ENCODE peak calls at places on chromosome 22, in six cellular contexts. One of them, this sample, is unnamed.

GRCh38 chr22:22978637-22979036 is 91.0 kb downstream of the IGLL5 start:
- DNase-seq in activated naive CD4-positive, alpha-beta T cell: no peak
- DNase-seq in T1000: no peak
- DNase-seq in KBM-7: no peak
- DNase-seq in hepatic stellate cell: no peak
- DNase-seq in T-cell: no peak
- DNase-seq in this sample: no peak

GRCh38 chr22:50547231-50547851 is 1.6 kb downstream of the KLHDC7B start:
- DNase-seq in activated naive CD4-positive, alpha-beta T cell: no peak
- DNase-seq in T1000: no peak
- DNase-seq in KBM-7: no peak
- DNase-seq in hepatic stellate cell: no peak
- DNase-seq in T-cell: no peak
- DNase-seq in this sample: no peak

GRCh38 chr22:47696776-47697175 is 934.3 kb downstream of the TBC1D22A start:
- DNase-seq in activated naive CD4-positive, alpha-beta T cell: no peak
- DNase-seq in T1000: no peak
- DNase-seq in KBM-7: no peak
- DNase-seq in hepatic stellate cell: no peak
- DNase-seq in T-cell: no peak
- DNase-seq in this sample: no peak

GRCh38 chr22:33129621-33130020 is 71.4 kb upstream of the SYN3 start:
- DNase-seq in activated naive CD4-positive, alpha-beta T cell: no peak
- DNase-seq in T1000: no peak
- DNase-seq in KBM-7: no peak
- DNase-seq in hepatic stellate cell: no peak
- DNase-seq in T-cell: no peak
- DNase-seq in this sample: no peak

GRCh38 chr22:48188211-48188845 is 1425.9 kb downstream of the TBC1D22A start:
- DNase-seq in activated naive CD4-positive, alpha-beta T cell: no peak
- DNase-seq in T1000: no peak
- DNase-seq in KBM-7: no peak
- DNase-seq in hepatic stellate cell: no peak
- DNase-seq in T-cell: peak; percentile 16
- DNase-seq in this sample: no peak

GRCh38 chr22:46105494-46106278 is 44.6 kb upstream of the PPARA start:
- DNase-seq in activated naive CD4-positive, alpha-beta T cell: no peak
- DNase-seq in T1000: no peak
- DNase-seq in KBM-7: no peak
- DNase-seq in hepatic stellate cell: peak; percentile 84
- DNase-seq in T-cell: no peak
- DNase-seq in this sample: no peak

GRCh38 chr22:34866081-34866480 is 199.9 kb upstream of the ISX start:
- DNase-seq in activated naive CD4-positive, alpha-beta T cell: no peak
- DNase-seq in T1000: no peak
- DNase-seq in KBM-7: no peak
- DNase-seq in hepatic stellate cell: no peak
- DNase-seq in T-cell: no peak
- DNase-seq in this sample: no peak

GRCh38 chr22:37053310-37054077 is 2.0 kb downstream of the KCTD17 start:
- DNase-seq in activated naive CD4-positive, alpha-beta T cell: no peak
- DNase-seq in T1000: no peak
- DNase-seq in KBM-7: no peak
- DNase-seq in hepatic stellate cell: no peak
- DNase-seq in T-cell: no peak
- DNase-seq in this sample: no peak

GRCh38 chr22:43991316-43992020 is 32.6 kb upstream of the PARVB start:
- DNase-seq in activated naive CD4-positive, alpha-beta T cell: no peak
- DNase-seq in T1000: no peak
- DNase-seq in KBM-7: no peak
- DNase-seq in hepatic stellate cell: no peak
- DNase-seq in T-cell: no peak
- DNase-seq in this sample: no peak

GRCh38 chr22:23147632-23148387 is 2.5 kb downstream of the RAB36 start:
- DNase-seq in activated naive CD4-positive, alpha-beta T cell: no peak
- DNase-seq in T1000: no peak
- DNase-seq in KBM-7: no peak
- DNase-seq in hepatic stellate cell: no peak
- DNase-seq in T-cell: no peak
- DNase-seq in this sample: no peak

GRCh38 chr22:30537083-30537731 is 9.3 kb downstream of the SEC14L6 start:
- DNase-seq in activated naive CD4-positive, alpha-beta T cell: no peak
- DNase-seq in T1000: no peak
- DNase-seq in KBM-7: no peak
- DNase-seq in hepatic stellate cell: no peak
- DNase-seq in T-cell: no peak
- DNase-seq in this sample: no peak

GRCh38 chr22:29877620-29878019 is 5.4 kb upstream of the MTMR3 start:
- DNase-seq in activated naive CD4-positive, alpha-beta T cell: no peak
- DNase-seq in T1000: no peak
- DNase-seq in KBM-7: no peak
- DNase-seq in hepatic stellate cell: peak; percentile 54
- DNase-seq in T-cell: no peak
- DNase-seq in this sample: no peak

GRCh38 chr22:20128902-20129746 is 2.5 kb upstream of the ZDHHC8 start:
- DNase-seq in activated naive CD4-positive, alpha-beta T cell: no peak
- DNase-seq in T1000: no peak
- DNase-seq in KBM-7: peak; percentile 58
- DNase-seq in hepatic stellate cell: peak; percentile 61
- DNase-seq in T-cell: peak; percentile 46
- DNase-seq in this sample: no peak

GRCh38 chr22:49880281-49880680 is 26.6 kb downstream of the ZBED4 start:
- DNase-seq in activated naive CD4-positive, alpha-beta T cell: no peak
- DNase-seq in T1000: no peak
- DNase-seq in KBM-7: peak; percentile 62
- DNase-seq in hepatic stellate cell: no peak
- DNase-seq in T-cell: no peak
- DNase-seq in this sample: no peak

GRCh38 chr22:46564084-46564714 is 26.8 kb upstream of the CELSR1 start:
- DNase-seq in activated naive CD4-positive, alpha-beta T cell: no peak
- DNase-seq in T1000: no peak
- DNase-seq in KBM-7: no peak
- DNase-seq in hepatic stellate cell: peak; percentile 55
- DNase-seq in T-cell: no peak
- DNase-seq in this sample: no peak

GRCh38 chr22:45425101-45425500 is 11.6 kb downstream of the RIBC2 start:
- DNase-seq in activated naive CD4-positive, alpha-beta T cell: no peak
- DNase-seq in T1000: no peak
- DNase-seq in KBM-7: no peak
- DNase-seq in hepatic stellate cell: no peak
- DNase-seq in T-cell: no peak
- DNase-seq in this sample: no peak

GRCh38 chr22:36865346-36865745 is 4.5 kb downstream of the NCF4 start:
- DNase-seq in activated naive CD4-positive, alpha-beta T cell: no peak
- DNase-seq in T1000: no peak
- DNase-seq in KBM-7: no peak
- DNase-seq in hepatic stellate cell: no peak
- DNase-seq in T-cell: no peak
- DNase-seq in this sample: no peak

GRCh38 chr22:32318361-32318760 is 39.3 kb upstream of the RFPL3 start:
- DNase-seq in activated naive CD4-positive, alpha-beta T cell: no peak
- DNase-seq in T1000: no peak
- DNase-seq in KBM-7: no peak
- DNase-seq in hepatic stellate cell: no peak
- DNase-seq in T-cell: no peak
- DNase-seq in this sample: no peak

GRCh38 chr22:45478108-45478771 is 24.4 kb upstream of the FBLN1 start:
- DNase-seq in activated naive CD4-positive, alpha-beta T cell: no peak
- DNase-seq in T1000: peak; percentile 15
- DNase-seq in KBM-7: no peak
- DNase-seq in hepatic stellate cell: peak; percentile 87
- DNase-seq in T-cell: no peak
- DNase-seq in this sample: no peak

GRCh38 chr22:48824673-48825651 is 1002.7 kb downstream of the BRD1 start:
- DNase-seq in activated naive CD4-positive, alpha-beta T cell: no peak
- DNase-seq in T1000: no peak
- DNase-seq in KBM-7: no peak
- DNase-seq in hepatic stellate cell: no peak
- DNase-seq in T-cell: no peak
- DNase-seq in this sample: no peak

GRCh38 chr22:33188316-33188715 is 130.1 kb upstream of the SYN3 start:
- DNase-seq in activated naive CD4-positive, alpha-beta T cell: no peak
- DNase-seq in T1000: no peak
- DNase-seq in KBM-7: no peak
- DNase-seq in hepatic stellate cell: no peak
- DNase-seq in T-cell: no peak
- DNase-seq in this sample: no peak

GRCh38 chr22:42353883-42354727 is 78.1 kb downstream of the NFAM1 start:
- DNase-seq in activated naive CD4-positive, alpha-beta T cell: no peak
- DNase-seq in T1000: no peak
- DNase-seq in KBM-7: peak; percentile 45
- DNase-seq in hepatic stellate cell: no peak
- DNase-seq in T-cell: no peak
- DNase-seq in this sample: no peak

GRCh38 chr22:22576244-22576988 is 17.4 kb upstream of the PRAME start:
- DNase-seq in activated naive CD4-positive, alpha-beta T cell: no peak
- DNase-seq in T1000: no peak
- DNase-seq in KBM-7: peak; percentile 56
- DNase-seq in hepatic stellate cell: peak; percentile 52
- DNase-seq in T-cell: no peak
- DNase-seq in this sample: peak; percentile 3

GRCh38 chr22:40592352-40593113 is 44.0 kb downstream of the MRTFA start:
- DNase-seq in activated naive CD4-positive, alpha-beta T cell: no peak
- DNase-seq in T1000: no peak
- DNase-seq in KBM-7: no peak
- DNase-seq in hepatic stellate cell: no peak
- DNase-seq in T-cell: no peak
- DNase-seq in this sample: no peak

GRCh38 chr22:16932577-16932976 is 75.4 kb downstream of the GAB4 start:
- DNase-seq in activated naive CD4-positive, alpha-beta T cell: no peak
- DNase-seq in T1000: no peak
- DNase-seq in KBM-7: no peak
- DNase-seq in hepatic stellate cell: no peak
- DNase-seq in T-cell: no peak
- DNase-seq in this sample: no peak

GRCh38 chr22:46582281-46582811 is 37.8 kb upstream of the GRAMD4 start:
- DNase-seq in activated naive CD4-positive, alpha-beta T cell: no peak
- DNase-seq in T1000: no peak
- DNase-seq in KBM-7: no peak
- DNase-seq in hepatic stellate cell: no peak
- DNase-seq in T-cell: no peak
- DNase-seq in this sample: no peak

GRCh38 chr22:48490513-48491411 is 1336.9 kb downstream of the BRD1 start:
- DNase-seq in activated naive CD4-positive, alpha-beta T cell: no peak
- DNase-seq in T1000: no peak
- DNase-seq in KBM-7: no peak
- DNase-seq in hepatic stellate cell: no peak
- DNase-seq in T-cell: no peak
- DNase-seq in this sample: no peak

GRCh38 chr22:20965104-20965887 is 1.8 kb upstream of the AIFM3 start:
- DNase-seq in activated naive CD4-positive, alpha-beta T cell: no peak
- DNase-seq in T1000: no peak
- DNase-seq in KBM-7: no peak
- DNase-seq in hepatic stellate cell: no peak
- DNase-seq in T-cell: no peak
- DNase-seq in this sample: no peak

GRCh38 chr22:24775769-24776492 is 1.4 kb upstream of the PIWIL3 start:
- DNase-seq in activated naive CD4-positive, alpha-beta T cell: no peak
- DNase-seq in T1000: no peak
- DNase-seq in KBM-7: no peak
- DNase-seq in hepatic stellate cell: no peak
- DNase-seq in T-cell: no peak
- DNase-seq in this sample: no peak

This sample was measured in NCI-H774.